ENCODE peak calls at places on chromosomes 11 and 22, in six cellular contexts. H is cardiac muscle cell; X is fibroblast of lung; W is HCT116; Z is CD8-positive, alpha-beta T cell; A is stomach. J is an unnamed sample.

GRCh38 chr11:62682518-62682917 is 3.6 kb upstream of the UBXN1 start:
- DNase-seq in H (no peak), X (no peak), W (no peak), Z (no peak), A (no peak), J (no peak)

GRCh38 chr11:67266424-67267187 is at the start of gene GRK2:
- DNase-seq in H (peak; percentile 60), X (peak; percentile 39), W (no peak), Z (peak; percentile 55), A (peak; percentile 52), J (peak; percentile 86)

GRCh38 chr11:128318856-128319474 is 268.4 kb downstream of the ETS1 start:
- DNase-seq in H (no peak), X (peak; percentile 49), W (no peak), Z (peak; percentile 88), A (no peak), J (no peak)

GRCh38 chr11:24900524-24900923 is 403.7 kb downstream of the LUZP2 start:
- DNase-seq in H (no peak), X (no peak), W (no peak), Z (no peak), A (no peak), J (no peak)

GRCh38 chr11:48031602-48032001 is 51.2 kb downstream of the PTPRJ start:
- DNase-seq in H (no peak), X (no peak), W (no peak), Z (no peak), A (no peak), J (no peak)

GRCh38 chr11:76322593-76323341 is 58.2 kb downstream of the THAP12 start:
- DNase-seq in H (peak; percentile 32), X (peak; percentile 23), W (no peak), Z (no peak), A (no peak), J (peak; percentile 13)

GRCh38 chr22:42443240-42444059 is 11.2 kb upstream of the NFAM1 start:
- DNase-seq in H (peak; percentile 46), X (no peak), W (no peak), Z (no peak), A (no peak), J (no peak)

GRCh38 chr11:77287615-77288273 is 13.7 kb downstream of the GDPD4 start:
- DNase-seq in H (peak; percentile 84), X (peak; percentile 92), W (no peak), Z (no peak), A (no peak), J (no peak)

GRCh38 chr22:17675584-17675983 is 37.0 kb downstream of the BCL2L13 start:
- DNase-seq in H (no peak), X (no peak), W (no peak), Z (no peak), A (no peak), J (no peak)

GRCh38 chr22:46879083-46879482 is 116.6 kb downstream of the TBC1D22A start:
- DNase-seq in H (peak; percentile 28), X (no peak), W (no peak), Z (no peak), A (no peak), J (no peak)

GRCh38 chr11:82927264-82927880 is 25.8 kb downstream of the DDIAS start:
- DNase-seq in H (peak; percentile 66), X (peak; percentile 51), W (peak; percentile 34), Z (peak; percentile 26), A (no peak), J (no peak)

GRCh38 chr11:86743223-86744118 is 56.9 kb upstream of the PRSS23 start:
- DNase-seq in H (peak; percentile 93), X (peak; percentile 99), W (peak; percentile 95), Z (no peak), A (peak; percentile 42), J (peak; percentile 78)

GRCh38 chr22:42500164-42500835 is 19.3 kb downstream of the RRP7A start:
- DNase-seq in H (peak; percentile 85), X (peak; percentile 63), W (peak; percentile 13), Z (peak; percentile 82), A (peak; percentile 89), J (peak; percentile 96)

GRCh38 chr22:43014062-43014875 is 680 bp downstream of the PACSIN2 start:
- DNase-seq in H (peak; percentile 30), X (peak; percentile 29), W (no peak), Z (peak; percentile 35), A (peak; percentile 47), J (peak; percentile 88)

GRCh38 chr11:72864692-72865655 is 50.8 kb downstream of the ATG16L2 start:
- DNase-seq in H (peak; percentile 84), X (peak; percentile 80), W (no peak), Z (no peak), A (no peak), J (no peak)

GRCh38 chr11:102577723-102578122 is 47.2 kb upstream of the MMP7 start:
- DNase-seq in H (no peak), X (no peak), W (no peak), Z (no peak), A (no peak), J (no peak)

GRCh38 chr11:33534575-33534974 is 166.1 kb downstream of the C11orf91 start:
- DNase-seq in H (no peak), X (peak; percentile 53), W (no peak), Z (no peak), A (no peak), J (no peak)

GRCh38 chr11:2890466-2891241 is 5.1 kb upstream of the CDKN1C start:
- DNase-seq in H (peak; percentile 82), X (peak; percentile 22), W (no peak), Z (peak; percentile 12), A (peak; percentile 93), J (peak; percentile 93)

GRCh38 chr11:8111636-8112035 is 30.6 kb downstream of the TUB start:
- DNase-seq in H (no peak), X (no peak), W (no peak), Z (no peak), A (no peak), J (no peak)

GRCh38 chr11:127103586-127104388 is 103.2 kb upstream of the KIRREL3 start:
- DNase-seq in H (no peak), X (no peak), W (no peak), Z (no peak), A (no peak), J (no peak)

GRCh38 chr22:46454910-46455269 is 82.5 kb downstream of the CELSR1 start:
- DNase-seq in H (no peak), X (peak; percentile 54), W (peak; percentile 65), Z (no peak), A (no peak), J (no peak)

GRCh38 chr11:116078101-116078561 is 573.9 kb upstream of the CADM1 start:
- DNase-seq in H (no peak), X (peak; percentile 11), W (no peak), Z (no peak), A (no peak), J (no peak)

GRCh38 chr22:31477329-31477728 is 12.3 kb downstream of the EIF4ENIF1 start:
- DNase-seq in H (no peak), X (no peak), W (no peak), Z (no peak), A (no peak), J (no peak)

GRCh38 chr22:19277785-19278184 is 13.7 kb downstream of the CLTCL1 start:
- DNase-seq in H (no peak), X (no peak), W (no peak), Z (no peak), A (no peak), J (no peak)

DNA sequence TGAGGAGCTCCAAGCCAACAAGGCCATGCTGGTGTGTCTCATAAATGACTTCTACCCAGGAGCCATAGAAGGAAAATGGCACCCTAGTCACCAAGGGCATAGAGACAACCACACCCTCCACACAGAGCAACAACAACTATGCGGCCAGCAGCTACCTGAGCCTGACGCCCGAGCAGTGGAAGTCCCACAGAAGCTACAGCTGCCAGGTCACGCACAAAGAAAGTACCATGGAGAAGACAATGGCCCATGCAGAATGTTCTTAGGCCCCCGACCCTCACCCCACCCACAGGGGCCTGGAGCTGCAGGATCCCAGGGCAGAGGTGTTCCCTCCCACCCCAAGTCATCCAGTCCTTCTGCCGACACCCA is 28.0 kb downstream of the IGLL5 start:
- DNase-seq in H (no peak), X (no peak), W (no peak), Z (no peak), A (no peak), J (peak; percentile 29)
- H3K4me1 ChIP-seq in H (no peaks in the 10 kb centered on the region), X (no peaks in the 10 kb centered on the region), W (no peaks in the 10 kb centered on the region), Z (no peaks in the 10 kb centered on the region), A (no peaks in the 10 kb centered on the region), J (no peaks in the 10 kb centered on the region)

GRCh38 chr11:12430351-12430750 is 53.0 kb downstream of the PARVA start:
- DNase-seq in H (peak; percentile 80), X (peak; percentile 80), W (no peak), Z (no peak), A (no peak), J (no peak)
- H3K4me1 ChIP-seq in H (peaks cover 27% of the 10 kb centered on the region), X (peaks cover 21% of the 10 kb centered on the region), W (peaks cover 8% of the 10 kb centered on the region), Z (no peaks in the 10 kb centered on the region), A (peaks cover 81% of the 10 kb centered on the region), J (peaks cover 12% of the 10 kb centered on the region)

GRCh38 chr11:119303227-119303718 is 13.7 kb downstream of the MCAM start:
- DNase-seq in H (no peak), X (no peak), W (no peak), Z (no peak), A (no peak), J (no peak)
- H3K4me1 ChIP-seq in H (no peaks in the 10 kb centered on the region), X (peaks cover 5% of the 10 kb centered on the region), W (no peaks in the 10 kb centered on the region), Z (peaks cover 30% of the 10 kb centered on the region), A (peaks cover 44% of the 10 kb centered on the region), J (no peaks in the 10 kb centered on the region)

GRCh38 chr11:43427971-43428370 is 69.3 kb downstream of the TTC17 start:
- DNase-seq in H (no peak), X (no peak), W (no peak), Z (no peak), A (no peak), J (no peak)
- H3K4me1 ChIP-seq in H (no peaks in the 10 kb centered on the region), X (no peaks in the 10 kb centered on the region), W (no peaks in the 10 kb centered on the region), Z (no peaks in the 10 kb centered on the region), A (no peaks in the 10 kb centered on the region), J (no peaks in the 10 kb centered on the region)

DNA sequence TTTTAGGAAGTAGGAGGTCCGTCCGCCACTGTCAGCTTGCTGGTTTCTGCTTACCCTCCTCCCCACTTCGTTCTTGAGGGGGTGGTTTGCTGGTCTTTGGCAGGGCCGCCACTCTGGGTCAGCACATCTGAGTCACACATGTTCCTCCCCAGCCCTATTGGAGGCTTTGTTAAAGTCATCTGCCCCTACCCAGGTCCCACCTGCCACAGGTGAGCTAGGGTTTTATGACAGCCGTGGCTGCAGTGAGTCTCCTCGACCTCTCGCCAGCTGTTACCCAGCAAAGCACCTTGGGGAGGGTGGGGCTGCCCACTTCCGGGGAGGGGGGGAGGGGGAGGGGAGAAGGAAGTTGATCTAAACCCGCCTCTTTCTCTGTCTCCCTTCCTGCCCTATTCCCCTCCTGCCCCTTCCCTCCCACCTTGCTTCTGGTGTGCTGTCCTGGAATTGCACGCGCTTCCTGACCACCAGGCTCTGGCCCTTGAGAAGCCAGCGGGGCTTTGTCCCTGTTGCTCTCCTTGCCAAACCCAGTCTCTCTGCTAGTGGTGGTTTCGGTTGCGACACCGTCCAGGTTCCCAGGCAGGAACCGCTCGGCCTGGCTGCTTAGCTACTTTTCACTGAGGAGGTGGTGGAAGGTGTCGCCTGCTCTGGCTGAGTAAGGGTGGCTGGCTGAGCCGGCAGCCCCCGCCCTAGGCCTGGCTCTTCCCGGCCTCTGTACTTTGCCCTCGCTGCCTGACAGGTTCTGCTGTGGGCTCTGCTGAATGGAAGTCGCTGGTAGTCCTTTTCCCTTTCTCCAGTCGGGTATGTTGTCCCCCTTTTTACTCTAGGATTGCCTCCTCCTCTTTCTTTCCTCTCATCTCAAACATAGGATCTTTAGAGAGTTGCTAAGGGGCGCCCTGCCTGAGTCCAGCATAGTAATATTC is 28.5 kb downstream of the RCOR2 start:
- DNase-seq in H (peak; percentile 80), X (peak; percentile 79), W (no peak), Z (peak; percentile 79), A (peak; percentile 83), J (peak; percentile 87)
- H3K4me1 ChIP-seq in H (peaks cover 36% of the 10 kb centered on the region), X (peaks cover 6% of the 10 kb centered on the region), W (peaks cover 14% of the 10 kb centered on the region), Z (peaks cover 62% of the 10 kb centered on the region), A (peaks cover 83% of the 10 kb centered on the region), J (peaks cover 32% of the 10 kb centered on the region)

GRCh38 chr22:50072714-50073538 is 12.3 kb downstream of the MLC1 start:
- DNase-seq in H (no peak), X (no peak), W (no peak), Z (no peak), A (no peak), J (peak; percentile 49)
- H3K4me1 ChIP-seq in H (no peaks in the 10 kb centered on the region), X (no peaks in the 10 kb centered on the region), W (no peaks in the 10 kb centered on the region), Z (no peaks in the 10 kb centered on the region), A (peaks cover 7% of the 10 kb centered on the region), J (no peaks in the 10 kb centered on the region)

J was measured in kidney.